ENCODE peak calls at places on chromosomes 1 and 21, in eight cellular contexts. F is globus pallidus, W is lower lobe of right lung, G is AG10803, B is iPS DF 6.9, C is NCI-H748 treated with DMSO at 0.1 percent for 48 hours, E is T follicular helper cell, J is hippocampal formation. Y is an unnamed sample.

GRCh38 chr1:235917267-235917811 is 50.6 kb upstream of the LYST start:
- DNase-seq in W (peak; percentile 74), C (no peak), J (peak; percentile 31), G (peak; percentile 99), E (peak; percentile 28), B (no peak), F (peak; percentile 58), Y (peak; percentile 74)

GRCh38 chr1:165543651-165544452 is at the start of gene LRRC52:
- DNase-seq in C (peak; percentile 5), E (no peak), F (peak; percentile 49), W (peak; percentile 70), B (peak; percentile 13), J (peak; percentile 24), G (no peak), Y (peak; percentile 79)

GRCh38 chr1:2316451-2316940 is 74.9 kb downstream of the MORN1 start:
- DNase-seq in C (no peak), B (no peak), F (no peak), W (no peak), E (no peak), G (no peak), J (no peak), Y (no peak)

GRCh38 chr1:63917571-63918394 is 144.0 kb downstream of the ROR1 start:
- DNase-seq in B (peak; percentile 66), C (no peak), W (no peak), E (no peak), G (no peak), J (no peak), F (no peak), Y (no peak)

GRCh38 chr1:2587071-2587859 is 688 bp downstream of the PRXL2B start:
- DNase-seq in F (no peak), J (peak; percentile 52), B (no peak), G (peak; percentile 12), C (no peak), W (no peak), E (no peak), Y (no peak)

GRCh38 chr21:45468051-45468970 is 63.3 kb downstream of the COL18A1 start:
- DNase-seq in F (no peak), G (no peak), C (no peak), W (peak; percentile 17), J (no peak), B (no peak), E (no peak), Y (no peak)

GRCh38 chr1:67880056-67880601 is 46.9 kb upstream of the GNG12 start:
- DNase-seq in G (peak; percentile 68), C (peak; percentile 98), B (no peak), E (no peak), F (no peak), J (no peak), W (no peak), Y (no peak)

GRCh38 chr1:59596432-59596831 is 218.3 kb upstream of the HOOK1 start:
- DNase-seq in E (no peak), W (no peak), F (no peak), C (no peak), B (no peak), J (no peak), G (peak; percentile 81), Y (peak; percentile 10)

GRCh38 chr21:42429856-42430255 is 26.2 kb downstream of the UBASH3A start:
- DNase-seq in E (no peak), F (no peak), J (no peak), W (no peak), C (no peak), G (no peak), B (no peak), Y (peak; percentile 74)

GRCh38 chr1:181087400-181087901 is 1.0 kb upstream of the IER5 start:
- DNase-seq in F (no peak), J (no peak), B (no peak), C (no peak), G (no peak), E (no peak), W (no peak), Y (peak; percentile 1)

GRCh38 chr1:150168960-150169565 is 19.3 kb downstream of the PLEKHO1 start:
- DNase-seq in W (peak; percentile 80), G (peak; percentile 45), J (peak; percentile 24), E (peak; percentile 33), B (no peak), C (peak; percentile 32), F (no peak), Y (peak; percentile 81)

GRCh38 chr1:224594360-224594759 is 21.8 kb upstream of the CNIH3 start:
- DNase-seq in B (no peak), W (no peak), E (no peak), G (no peak), J (no peak), C (no peak), F (no peak), Y (no peak)

GRCh38 chr1:188128761-188129160 is 1300.0 kb downstream of the PLA2G4A start:
- DNase-seq in F (no peak), G (no peak), W (no peak), B (no peak), C (no peak), E (no peak), J (no peak), Y (no peak)

GRCh38 chr1:206946261-206946660 is at the start of gene PIGR:
- DNase-seq in G (no peak), E (no peak), F (no peak), W (peak; percentile 72), C (no peak), J (no peak), B (no peak), Y (no peak)

GRCh38 chr1:26281971-26282693 is 2.2 kb downstream of the SH3BGRL3 start:
- DNase-seq in W (no peak), B (no peak), J (no peak), E (no peak), G (no peak), C (no peak), F (no peak), Y (peak; percentile 92)

GRCh38 chr1:22452401-22452963 is 831 bp downstream of the ZBTB40 start:
- DNase-seq in W (no peak), J (no peak), C (no peak), F (peak; percentile 79), E (no peak), B (no peak), G (peak; percentile 65), Y (no peak)

GRCh38 chr1:87833158-87833557 is 504.5 kb downstream of the LMO4 start:
- DNase-seq in E (no peak), W (no peak), B (no peak), F (no peak), J (no peak), G (no peak), C (no peak), Y (peak; percentile 58)

GRCh38 chr1:64424412-64424811 is 45.5 kb upstream of the CACHD1 start:
- DNase-seq in B (no peak), E (no peak), W (no peak), F (no peak), C (no peak), G (no peak), J (no peak), Y (no peak)

GRCh38 chr1:177913762-177914540 is 55.9 kb downstream of the SEC16B start:
- DNase-seq in J (no peak), C (no peak), W (no peak), E (no peak), F (no peak), G (peak; percentile 72), B (no peak), Y (peak; percentile 73)

GRCh38 chr1:61190476-61191067 is 108.2 kb downstream of the NFIA start:
- DNase-seq in C (no peak), E (no peak), J (no peak), W (no peak), F (no peak), G (peak; percentile 56), B (no peak), Y (no peak)

GRCh38 chr21:16085436-16085835 is 355.7 kb downstream of the USP25 start:
- DNase-seq in G (no peak), B (no peak), W (no peak), E (no peak), J (no peak), F (peak; percentile 68), C (no peak), Y (no peak)

GRCh38 chr1:230083053-230083452 is 16.0 kb downstream of the GALNT2 start:
- DNase-seq in E (no peak), B (no peak), W (no peak), C (no peak), G (no peak), J (no peak), F (no peak), Y (no peak)

GRCh38 chr1:224542783-224543440 is 73.2 kb upstream of the CNIH3 start:
- DNase-seq in F (no peak), W (no peak), E (no peak), G (peak; percentile 96), B (no peak), C (no peak), J (no peak), Y (no peak)

GRCh38 chr1:32886012-32886827 is at the start of gene HPCA:
- DNase-seq in F (no peak), G (peak; percentile 28), W (peak; percentile 68), B (no peak), C (no peak), J (no peak), E (no peak), Y (peak; percentile 92)

GRCh38 chr1:31607360-31607759 is 10.1 kb upstream of the HCRTR1 start:
- DNase-seq in F (peak; percentile 31), J (no peak), C (no peak), G (no peak), E (no peak), W (no peak), B (no peak), Y (no peak)

Y was measured in left kidney.